ENCODE peak calls at places on chromosomes 3 and 15, in ten cellular contexts. G, B, P, C, U, T, V, H, Y and S are unnamed samples.

GRCh38 chr3:176219970-176220369 is 977.3 kb downstream of the TBL1XR1 start:
- DNase-seq in G (no peak), B (no peak), P (no peak), C (no peak), U (no peak), T (no peak), V (no peak), H (no peak), Y (no peak), S (no peak)

GRCh38 chr3:123919353-123919752 is 35.2 kb upstream of the MYLK start:
- DNase-seq in G (no peak), B (no peak), P (no peak), C (no peak), U (no peak), T (no peak), V (no peak), H (no peak), Y (no peak), S (peak)

GRCh38 chr15:27092404-27092803 is 121.4 kb downstream of the GABRG3 start:
- DNase-seq in G (no peak), B (no peak), P (no peak), C (no peak), U (no peak), T (no peak), V (no peak), H (no peak), Y (no peak), S (no peak)

GRCh38 chr15:44603126-44603525 is 60.3 kb downstream of the SPG11 start:
- DNase-seq in G (no peak), B (no peak), P (no peak), C (no peak), U (no peak), T (no peak), V (no peak), H (no peak), Y (no peak), S (no peak)

GRCh38 chr3:179149239-179149887 is 1.2 kb downstream of the PIK3CA start:
- DNase-seq in G (peak), B (peak), P (no peak), C (peak), U (no peak), T (peak), V (peak), H (no peak), Y (peak), S (peak)

GRCh38 chr3:61928020-61928419 is 366.6 kb downstream of the PTPRG start:
- DNase-seq in G (no peak), B (no peak), P (no peak), C (no peak), U (no peak), T (no peak), V (no peak), H (no peak), Y (no peak), S (no peak)

GRCh38 chr15:90883971-90884718 is at the start of gene FES:
- DNase-seq in G (no peak), B (no peak), P (no peak), C (no peak), U (peak), T (no peak), V (no peak), H (no peak), Y (no peak), S (peak)

GRCh38 chr3:148026009-148026588 is 616.9 kb downstream of the ZIC1 start:
- DNase-seq in G (no peak), B (no peak), P (no peak), C (no peak), U (no peak), T (no peak), V (no peak), H (no peak), Y (no peak), S (no peak)

GRCh38 chr3:84692261-84692660 is 266.5 kb upstream of the CADM2 start:
- DNase-seq in G (no peak), B (peak), P (no peak), C (no peak), U (no peak), T (no peak), V (no peak), H (no peak), Y (no peak), S (no peak)

GRCh38 chr3:47266709-47267489 is 15.7 kb downstream of the KIF9 start:
- DNase-seq in G (no peak), B (peak), P (no peak), C (no peak), U (peak), T (no peak), V (peak), H (no peak), Y (peak), S (no peak)

GRCh38 chr15:79068790-79069189 is 21.8 kb downstream of the RASGRF1 start:
- DNase-seq in G (no peak), B (no peak), P (no peak), C (no peak), U (no peak), T (no peak), V (no peak), H (no peak), Y (no peak), S (no peak)

GRCh38 chr3:105062853-105063252 is 303.9 kb upstream of the ALCAM start:
- DNase-seq in G (no peak), B (no peak), P (no peak), C (no peak), U (no peak), T (no peak), V (no peak), H (no peak), Y (no peak), S (no peak)

GRCh38 chr15:65212097-65212496 is 824 bp upstream of the CILP start:
- DNase-seq in G (no peak), B (peak), P (no peak), C (peak), U (no peak), T (no peak), V (peak), H (peak), Y (peak), S (no peak)

GRCh38 chr3:126187920-126188319 is 7.5 kb upstream of the ALDH1L1 start:
- DNase-seq in G (no peak), B (no peak), P (no peak), C (no peak), U (no peak), T (no peak), V (no peak), H (no peak), Y (no peak), S (no peak)

GRCh38 chr3:127791221-127791913 is 30.9 kb downstream of the MGLL start:
- DNase-seq in G (no peak), B (peak), P (no peak), C (peak), U (no peak), T (no peak), V (peak), H (peak), Y (peak), S (no peak)

GRCh38 chr3:141235661-141236171 is 4.1 kb downstream of the PXYLP1 start:
- DNase-seq in G (no peak), B (no peak), P (no peak), C (no peak), U (no peak), T (peak), V (no peak), H (no peak), Y (no peak), S (no peak)

GRCh38 chr3:61626484-61626883 is 65.1 kb downstream of the PTPRG start:
- DNase-seq in G (no peak), B (no peak), P (no peak), C (no peak), U (no peak), T (no peak), V (no peak), H (no peak), Y (no peak), S (no peak)

GRCh38 chr3:151871639-151872468 is 1.6 kb upstream of the SUCNR1 start:
- DNase-seq in G (no peak), B (no peak), P (no peak), C (no peak), U (no peak), T (no peak), V (no peak), H (no peak), Y (no peak), S (no peak)

GRCh38 chr3:52681610-52682009 is 4.1 kb downstream of the PBRM1 start:
- DNase-seq in G (no peak), B (no peak), P (no peak), C (no peak), U (no peak), T (no peak), V (no peak), H (no peak), Y (no peak), S (no peak)

GRCh38 chr3:59052803-59053411 is 3.1 kb upstream of the CFAP20DC start:
- DNase-seq in G (no peak), B (peak), P (no peak), C (no peak), U (no peak), T (no peak), V (peak), H (peak), Y (no peak), S (no peak)